ENCODE peak calls at places on chromosome 13, in eight cellular contexts. One of them, this sample, is unnamed.

GRCh38 chr13:111879719-111880118 is 187.2 kb upstream of the SOX1 start:
- DNase-seq in psoas muscle: no peak
- DNase-seq in right cardiac atrium: no peak
- DNase-seq in CD8-positive, alpha-beta T cell: no peak
- DNase-seq in stomach: no peak
- DNase-seq in heart right ventricle: no peak
- DNase-seq in neuronal stem cell: no peak
- DNase-seq in lung: no peak
- DNase-seq in this sample: no peak

GRCh38 chr13:106534844-106535551 is 464 bp downstream of the EFNB2 start:
- DNase-seq in psoas muscle: peak
- DNase-seq in right cardiac atrium: peak
- DNase-seq in CD8-positive, alpha-beta T cell: no peak
- DNase-seq in stomach: peak
- DNase-seq in heart right ventricle: peak
- DNase-seq in neuronal stem cell: no peak
- DNase-seq in lung: no peak
- DNase-seq in this sample: peak

GRCh38 chr13:94696171-94696570 is 16.2 kb downstream of the SOX21 start:
- DNase-seq in psoas muscle: no peak
- DNase-seq in right cardiac atrium: no peak
- DNase-seq in CD8-positive, alpha-beta T cell: no peak
- DNase-seq in stomach: no peak
- DNase-seq in heart right ventricle: no peak
- DNase-seq in neuronal stem cell: no peak
- DNase-seq in lung: no peak
- DNase-seq in this sample: no peak

GRCh38 chr13:104310861-104311260 is 1244.6 kb upstream of the SLC10A2 start:
- DNase-seq in psoas muscle: no peak
- DNase-seq in right cardiac atrium: no peak
- DNase-seq in CD8-positive, alpha-beta T cell: no peak
- DNase-seq in stomach: no peak
- DNase-seq in heart right ventricle: no peak
- DNase-seq in neuronal stem cell: no peak
- DNase-seq in lung: no peak
- DNase-seq in this sample: no peak

GRCh38 chr13:39998166-39998565 is 342.7 kb downstream of the COG6 start:
- DNase-seq in psoas muscle: no peak
- DNase-seq in right cardiac atrium: no peak
- DNase-seq in CD8-positive, alpha-beta T cell: no peak
- DNase-seq in stomach: no peak
- DNase-seq in heart right ventricle: no peak
- DNase-seq in neuronal stem cell: no peak
- DNase-seq in lung: no peak
- DNase-seq in this sample: no peak

GRCh38 chr13:50130686-50131051 is 115.4 kb downstream of the KCNRG start:
- DNase-seq in psoas muscle: peak
- DNase-seq in right cardiac atrium: peak
- DNase-seq in CD8-positive, alpha-beta T cell: no peak
- DNase-seq in stomach: no peak
- DNase-seq in heart right ventricle: no peak
- DNase-seq in neuronal stem cell: peak
- DNase-seq in lung: no peak
- DNase-seq in this sample: no peak

GRCh38 chr13:38888309-38888708 is 102.3 kb downstream of the STOML3 start:
- DNase-seq in psoas muscle: no peak
- DNase-seq in right cardiac atrium: no peak
- DNase-seq in CD8-positive, alpha-beta T cell: no peak
- DNase-seq in stomach: no peak
- DNase-seq in heart right ventricle: no peak
- DNase-seq in neuronal stem cell: no peak
- DNase-seq in lung: no peak
- DNase-seq in this sample: no peak

GRCh38 chr13:94602467-94602866 is 810 bp downstream of the GPR180 start:
- DNase-seq in psoas muscle: no peak
- DNase-seq in right cardiac atrium: no peak
- DNase-seq in CD8-positive, alpha-beta T cell: no peak
- DNase-seq in stomach: no peak
- DNase-seq in heart right ventricle: no peak
- DNase-seq in neuronal stem cell: no peak
- DNase-seq in lung: no peak
- DNase-seq in this sample: no peak

GRCh38 chr13:73417012-73417615 is 358.3 kb downstream of the KLF5 start:
- DNase-seq in psoas muscle: no peak
- DNase-seq in right cardiac atrium: no peak
- DNase-seq in CD8-positive, alpha-beta T cell: no peak
- DNase-seq in stomach: no peak
- DNase-seq in heart right ventricle: no peak
- DNase-seq in neuronal stem cell: no peak
- DNase-seq in lung: no peak
- DNase-seq in this sample: peak

GRCh38 chr13:67996101-67996500 is 766.0 kb upstream of the PCDH9 start:
- DNase-seq in psoas muscle: no peak
- DNase-seq in right cardiac atrium: no peak
- DNase-seq in CD8-positive, alpha-beta T cell: no peak
- DNase-seq in stomach: no peak
- DNase-seq in heart right ventricle: no peak
- DNase-seq in neuronal stem cell: no peak
- DNase-seq in lung: no peak
- DNase-seq in this sample: no peak

GRCh38 chr13:106471957-106472543 is 63.4 kb downstream of the EFNB2 start:
- DNase-seq in psoas muscle: no peak
- DNase-seq in right cardiac atrium: no peak
- DNase-seq in CD8-positive, alpha-beta T cell: no peak
- DNase-seq in stomach: peak
- DNase-seq in heart right ventricle: no peak
- DNase-seq in neuronal stem cell: peak
- DNase-seq in lung: peak
- DNase-seq in this sample: peak

GRCh38 chr13:65719831-65720230 is 1510.3 kb downstream of the PCDH9 start:
- DNase-seq in psoas muscle: no peak
- DNase-seq in right cardiac atrium: no peak
- DNase-seq in CD8-positive, alpha-beta T cell: no peak
- DNase-seq in stomach: no peak
- DNase-seq in heart right ventricle: no peak
- DNase-seq in neuronal stem cell: no peak
- DNase-seq in lung: no peak
- DNase-seq in this sample: no peak

GRCh38 chr13:65724261-65724660 is 1505.9 kb downstream of the PCDH9 start:
- DNase-seq in psoas muscle: no peak
- DNase-seq in right cardiac atrium: no peak
- DNase-seq in CD8-positive, alpha-beta T cell: no peak
- DNase-seq in stomach: no peak
- DNase-seq in heart right ventricle: no peak
- DNase-seq in neuronal stem cell: no peak
- DNase-seq in lung: no peak
- DNase-seq in this sample: peak

GRCh38 chr13:65725001-65725400 is 1505.1 kb downstream of the PCDH9 start:
- DNase-seq in psoas muscle: no peak
- DNase-seq in right cardiac atrium: no peak
- DNase-seq in CD8-positive, alpha-beta T cell: no peak
- DNase-seq in stomach: no peak
- DNase-seq in heart right ventricle: no peak
- DNase-seq in neuronal stem cell: no peak
- DNase-seq in lung: no peak
- DNase-seq in this sample: no peak
- H3K27ac ChIP-seq in psoas muscle: no peak
- H3K27ac ChIP-seq in right cardiac atrium: no peak
- H3K27ac ChIP-seq in CD8-positive, alpha-beta T cell: no peak
- H3K27ac ChIP-seq in stomach: no peak
- H3K27ac ChIP-seq in heart right ventricle: no peak
- H3K27ac ChIP-seq in neuronal stem cell: no peak
- H3K27ac ChIP-seq in lung: no peak
- H3K27ac ChIP-seq in this sample: no peak

GRCh38 chr13:48264052-48264451 is 31.0 kb downstream of the ITM2B start:
- DNase-seq in psoas muscle: no peak
- DNase-seq in right cardiac atrium: no peak
- DNase-seq in CD8-positive, alpha-beta T cell: no peak
- DNase-seq in stomach: no peak
- DNase-seq in heart right ventricle: no peak
- DNase-seq in neuronal stem cell: no peak
- DNase-seq in lung: no peak
- DNase-seq in this sample: no peak

GRCh38 chr13:48265217-48265815 is 32.3 kb downstream of the ITM2B start:
- DNase-seq in psoas muscle: no peak
- DNase-seq in right cardiac atrium: no peak
- DNase-seq in CD8-positive, alpha-beta T cell: no peak
- DNase-seq in stomach: no peak
- DNase-seq in heart right ventricle: no peak
- DNase-seq in neuronal stem cell: no peak
- DNase-seq in lung: no peak
- DNase-seq in this sample: no peak

GRCh38 chr13:48266967-48267639 is 34.1 kb downstream of the ITM2B start:
- DNase-seq in psoas muscle: no peak
- DNase-seq in right cardiac atrium: no peak
- DNase-seq in CD8-positive, alpha-beta T cell: no peak
- DNase-seq in stomach: no peak
- DNase-seq in heart right ventricle: no peak
- DNase-seq in neuronal stem cell: no peak
- DNase-seq in lung: no peak
- DNase-seq in this sample: no peak

GRCh38 chr13:48266150-48266549 is 33.1 kb downstream of the ITM2B start:
- DNase-seq in psoas muscle: no peak
- DNase-seq in right cardiac atrium: no peak
- DNase-seq in CD8-positive, alpha-beta T cell: no peak
- DNase-seq in stomach: no peak
- DNase-seq in heart right ventricle: no peak
- DNase-seq in neuronal stem cell: no peak
- DNase-seq in lung: no peak
- DNase-seq in this sample: no peak

GRCh38 chr13:48268019-48268418 is 35.0 kb downstream of the ITM2B start:
- DNase-seq in psoas muscle: no peak
- DNase-seq in right cardiac atrium: no peak
- DNase-seq in CD8-positive, alpha-beta T cell: no peak
- DNase-seq in stomach: no peak
- DNase-seq in heart right ventricle: no peak
- DNase-seq in neuronal stem cell: no peak
- DNase-seq in lung: no peak
- DNase-seq in this sample: no peak
- H3K27ac ChIP-seq in psoas muscle: peak
- H3K27ac ChIP-seq in right cardiac atrium: no peak
- H3K27ac ChIP-seq in CD8-positive, alpha-beta T cell: no peak
- H3K27ac ChIP-seq in stomach: no peak
- H3K27ac ChIP-seq in heart right ventricle: no peak
- H3K27ac ChIP-seq in neuronal stem cell: no peak
- H3K27ac ChIP-seq in lung: no peak
- H3K27ac ChIP-seq in this sample: no peak

GRCh38 chr13:98142427-98143156 is at the start of gene FARP1:
- DNase-seq in psoas muscle: peak
- DNase-seq in right cardiac atrium: peak
- DNase-seq in CD8-positive, alpha-beta T cell: no peak
- DNase-seq in stomach: peak
- DNase-seq in heart right ventricle: peak
- DNase-seq in neuronal stem cell: peak
- DNase-seq in lung: peak
- DNase-seq in this sample: peak

GRCh38 chr13:98141938-98142426 is 912 bp upstream of the FARP1 start:
- DNase-seq in psoas muscle: peak
- DNase-seq in right cardiac atrium: no peak
- DNase-seq in CD8-positive, alpha-beta T cell: no peak
- DNase-seq in stomach: peak
- DNase-seq in heart right ventricle: peak
- DNase-seq in neuronal stem cell: peak
- DNase-seq in lung: peak
- DNase-seq in this sample: peak

GRCh38 chr13:98143157-98143553 is 261 bp downstream of the FARP1 start:
- DNase-seq in psoas muscle: peak
- DNase-seq in right cardiac atrium: peak
- DNase-seq in CD8-positive, alpha-beta T cell: no peak
- DNase-seq in stomach: no peak
- DNase-seq in heart right ventricle: peak
- DNase-seq in neuronal stem cell: peak
- DNase-seq in lung: no peak
- DNase-seq in this sample: no peak

GRCh38 chr13:98144501-98145350 is 1.8 kb downstream of the FARP1 start:
- DNase-seq in psoas muscle: no peak
- DNase-seq in right cardiac atrium: no peak
- DNase-seq in CD8-positive, alpha-beta T cell: no peak
- DNase-seq in stomach: no peak
- DNase-seq in heart right ventricle: no peak
- DNase-seq in neuronal stem cell: peak
- DNase-seq in lung: no peak
- DNase-seq in this sample: peak

DNA sequence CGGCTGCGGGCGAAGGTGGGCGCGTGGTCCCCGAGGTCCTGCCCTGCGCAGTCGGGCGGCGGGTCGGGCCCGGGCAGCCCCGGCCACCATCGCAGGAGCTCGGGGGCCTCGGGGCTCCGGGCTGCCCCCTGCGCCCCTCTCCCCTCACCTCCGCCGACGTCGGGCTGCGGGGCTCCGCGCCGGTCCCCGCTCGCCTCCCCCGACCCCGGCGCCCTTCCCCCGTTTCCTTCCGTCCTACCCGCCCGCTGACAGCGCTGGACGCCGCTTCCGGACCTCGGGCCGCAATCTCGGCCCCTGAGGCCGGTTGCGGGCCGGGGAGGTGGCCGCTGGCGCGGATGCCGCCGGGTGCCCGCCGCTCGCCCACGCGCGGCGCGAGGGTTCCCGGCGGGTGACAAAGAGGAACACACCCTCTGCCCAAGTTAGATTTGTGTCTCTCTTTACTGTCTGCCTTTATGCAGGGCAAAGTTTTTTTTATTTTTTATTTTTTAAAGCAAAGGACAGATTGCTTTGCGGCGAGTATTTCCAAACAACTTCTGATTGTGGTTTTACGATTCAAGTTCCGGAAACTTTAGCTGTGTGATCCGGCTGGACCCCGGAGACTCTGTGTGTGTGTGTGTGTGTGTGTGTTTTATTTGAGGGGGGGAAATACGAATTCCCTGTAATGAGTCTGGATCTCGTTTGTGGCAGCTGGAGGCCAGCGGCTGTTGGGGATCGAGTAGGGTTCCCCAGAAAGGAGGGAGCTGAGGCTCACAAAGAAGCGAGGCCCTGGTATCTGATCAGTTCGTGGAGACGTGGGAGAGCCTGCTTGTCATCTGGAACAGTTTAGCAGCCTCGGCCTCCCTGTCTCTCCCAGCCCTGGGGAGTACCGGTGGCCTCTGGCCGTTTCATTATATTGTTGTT is 957 bp downstream of the FARP1 start:
- DNase-seq in psoas muscle: peak
- DNase-seq in right cardiac atrium: peak
- DNase-seq in CD8-positive, alpha-beta T cell: no peak
- DNase-seq in stomach: no peak
- DNase-seq in heart right ventricle: peak
- DNase-seq in neuronal stem cell: no peak
- DNase-seq in lung: no peak
- DNase-seq in this sample: peak
- H3K27ac ChIP-seq in psoas muscle: peak
- H3K27ac ChIP-seq in right cardiac atrium: peak
- H3K27ac ChIP-seq in CD8-positive, alpha-beta T cell: no peak
- H3K27ac ChIP-seq in stomach: peak
- H3K27ac ChIP-seq in heart right ventricle: peak
- H3K27ac ChIP-seq in neuronal stem cell: peak
- H3K27ac ChIP-seq in lung: peak
- H3K27ac ChIP-seq in this sample: peak

DNA sequence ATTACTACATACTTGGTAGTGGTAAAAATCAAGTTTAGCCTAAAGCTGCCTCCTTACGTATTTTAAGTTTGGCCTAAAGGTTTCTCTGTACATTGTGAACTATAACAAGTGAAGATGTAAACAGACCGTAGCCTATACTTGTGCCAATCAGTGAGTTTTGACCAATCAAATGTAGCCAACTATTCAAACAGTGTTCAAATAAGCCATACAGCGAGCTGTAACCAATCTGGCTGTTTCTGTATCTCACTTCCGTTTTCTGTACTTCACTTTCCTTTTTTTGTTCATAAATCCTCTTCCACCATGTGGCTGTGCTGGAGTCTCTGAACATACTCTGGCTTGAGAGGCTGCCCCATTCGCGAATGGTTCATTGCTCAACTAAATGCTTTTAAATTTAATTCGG is 2504.6 kb downstream of the PCDH9 start:
- DNase-seq in psoas muscle: no peak
- DNase-seq in right cardiac atrium: no peak
- DNase-seq in CD8-positive, alpha-beta T cell: no peak
- DNase-seq in stomach: no peak
- DNase-seq in heart right ventricle: no peak
- DNase-seq in neuronal stem cell: no peak
- DNase-seq in lung: no peak
- DNase-seq in this sample: no peak
- H3K27ac ChIP-seq in psoas muscle: no peak
- H3K27ac ChIP-seq in right cardiac atrium: no peak
- H3K27ac ChIP-seq in CD8-positive, alpha-beta T cell: no peak
- H3K27ac ChIP-seq in stomach: no peak
- H3K27ac ChIP-seq in heart right ventricle: no peak
- H3K27ac ChIP-seq in neuronal stem cell: no peak
- H3K27ac ChIP-seq in lung: no peak
- H3K27ac ChIP-seq in this sample: no peak

This sample was measured in SJCRH30.